ENCODE peak calls at places on chromosome 22, in four cellular contexts. Q is NCI-H2081, M is WTC11, V is NCI-H774. T is an unnamed sample.
A peak's percentile ranks its signal among the peaks of the same experiment; 100 is the strongest.

GRCh38 chr22:49760630-49761571 is 66.8 kb downstream of the BRD1 start:
- DNase-seq in V (no peak), Q (no peak), M (no peak), T (no peak)

GRCh38 chr22:33018232-33018864 is 39.8 kb downstream of the SYN3 start:
- DNase-seq in M (peak; percentile 87), Q (no peak), V (peak; percentile 4), T (peak; percentile 35)

GRCh38 chr22:36362819-36363377 is 24.9 kb downstream of the MYH9 start:
- DNase-seq in V (no peak), M (no peak), Q (no peak), T (no peak)

GRCh38 chr22:30306629-30307016 is 17.3 kb upstream of the CASTOR1 start:
- DNase-seq in V (no peak), M (no peak), Q (no peak), T (no peak)

GRCh38 chr22:29635734-29636357 is 32.4 kb downstream of the NF2 start:
- DNase-seq in Q (peak; percentile 48), M (no peak), V (peak; percentile 1), T (peak; percentile 38)

GRCh38 chr22:37162221-37163095 is 12.7 kb upstream of the IL2RB start:
- DNase-seq in Q (no peak), V (no peak), M (no peak), T (no peak)

GRCh38 chr22:45318558-45319318 is 9.0 kb downstream of the FAM118A start:
- DNase-seq in V (no peak), M (no peak), Q (no peak), T (no peak)

GRCh38 chr22:46971141-46971775 is 208.8 kb downstream of the TBC1D22A start:
- DNase-seq in V (no peak), M (no peak), Q (peak; percentile 44), T (peak; percentile 58)

GRCh38 chr22:19785461-19786263 is 25.1 kb downstream of the TBX1 start:
- DNase-seq in V (no peak), M (no peak), Q (no peak), T (no peak)